ENCODE peak calls at places on chromosome 13, in seven cellular contexts. L is activated naive CD4-positive, alpha-beta T cell; P is small intestine; K is stimulated activated CD4-positive, alpha-beta T cell treated with anti-CD3 and anti-CD28 coated beads, Interleukin-15, amount 100 ng/mL, for 48 hours; V is AG09309; Y is left kidney; R is cerebellum. B is an unnamed sample.

GRCh38 chr13:28494861-28495585 is at the start of gene FLT1:
- DNase-seq in K (no peak), L (no peak), R (peak), Y (peak), V (no peak), P (no peak), B (peak)

GRCh38 chr13:46659413-46660065 is 106.6 kb downstream of the LRCH1 start:
- DNase-seq in K (no peak), V (no peak), Y (no peak), R (no peak), P (peak), L (no peak), B (no peak)

GRCh38 chr13:99288069-99288468 is 19.1 kb downstream of the GPR183 start:
- DNase-seq in R (no peak), V (no peak), K (peak), P (no peak), Y (no peak), L (no peak), B (no peak)

GRCh38 chr13:74206061-74206561 is 71.9 kb upstream of the KLF12 start:
- DNase-seq in P (no peak), V (peak), Y (no peak), R (no peak), K (no peak), L (no peak), B (no peak)

GRCh38 chr13:27979001-27979643 is 9.4 kb downstream of the URAD start:
- DNase-seq in R (no peak), V (no peak), P (peak), L (no peak), K (no peak), Y (no peak), B (no peak)

GRCh38 chr13:23018143-23018542 is 162.6 kb upstream of the SGCG start:
- DNase-seq in R (no peak), L (no peak), K (no peak), Y (no peak), V (no peak), P (no peak), B (no peak)

GRCh38 chr13:106234656-106235055 is 300.8 kb downstream of the EFNB2 start:
- DNase-seq in K (no peak), Y (peak), V (no peak), R (no peak), P (peak), L (no peak), B (no peak)

GRCh38 chr13:85367887-85368286 is 431.3 kb downstream of the SLITRK6 start:
- DNase-seq in R (no peak), L (no peak), Y (no peak), K (no peak), P (no peak), V (no peak), B (no peak)

GRCh38 chr13:113861433-113862030 is 2.3 kb downstream of the GAS6 start:
- DNase-seq in P (no peak), K (no peak), R (no peak), V (no peak), L (no peak), Y (no peak), B (peak)

GRCh38 chr13:48653074-48654054 is at the start of gene CYSLTR2:
- DNase-seq in R (no peak), Y (peak), L (no peak), P (peak), K (no peak), V (no peak), B (no peak)

GRCh38 chr13:92807343-92807742 is 419.3 kb upstream of the GPC6 start:
- DNase-seq in V (no peak), L (no peak), P (no peak), Y (no peak), R (no peak), K (no peak), B (no peak)

GRCh38 chr13:96460571-96460970 is 370.7 kb downstream of the HS6ST3 start:
- DNase-seq in P (no peak), K (no peak), V (no peak), L (no peak), Y (peak), R (no peak), B (no peak)

GRCh38 chr13:99265162-99265822 is 7.1 kb upstream of the GPR18 start:
- DNase-seq in K (peak), R (no peak), V (no peak), L (no peak), P (no peak), Y (no peak), B (no peak)

GRCh38 chr13:95267662-95268369 is 33.4 kb downstream of the ABCC4 start:
- DNase-seq in Y (peak), V (peak), L (no peak), P (no peak), R (no peak), K (no peak), B (no peak)

GRCh38 chr13:40639226-40639681 is 27.2 kb downstream of the FOXO1 start:
- DNase-seq in L (no peak), R (no peak), P (no peak), V (no peak), Y (no peak), K (no peak), B (no peak)

GRCh38 chr13:63124863-63125262 is 1709.2 kb upstream of the PCDH20 start:
- DNase-seq in R (no peak), Y (peak), L (no peak), K (no peak), P (peak), V (no peak), B (no peak)

GRCh38 chr13:41651413-41652068 is 194.2 kb downstream of the RGCC start:
- DNase-seq in L (no peak), R (no peak), V (no peak), Y (no peak), P (no peak), K (no peak), B (no peak)

GRCh38 chr13:100546713-100547405 is 41.7 kb downstream of the GGACT start:
- DNase-seq in V (no peak), P (no peak), L (no peak), Y (no peak), R (no peak), K (no peak), B (no peak)

GRCh38 chr13:70339738-70340137 is 231.5 kb upstream of the KLHL1 start:
- DNase-seq in Y (peak), V (no peak), K (no peak), L (no peak), P (peak), R (no peak), B (no peak)

GRCh38 chr13:42477588-42478190 is 96.3 kb upstream of the TNFSF11 start:
- DNase-seq in P (no peak), V (no peak), R (no peak), Y (no peak), K (no peak), L (no peak), B (no peak)

GRCh38 chr13:113209880-113210421 is 538 bp downstream of the CUL4A start:
- DNase-seq in R (peak), K (peak), V (no peak), Y (peak), P (peak), L (peak), B (peak)

GRCh38 chr13:55577847-55578210 is 1562.9 kb upstream of the PRR20A start:
- DNase-seq in Y (no peak), V (no peak), P (no peak), K (no peak), R (no peak), L (no peak), B (no peak)

GRCh38 chr13:95677564-95678386 is 836 bp downstream of the DNAJC3 start:
- DNase-seq in P (peak), R (no peak), L (no peak), K (no peak), Y (peak), V (no peak), B (no peak)

GRCh38 chr13:98200211-98200878 is 23.3 kb upstream of the RNF113B start:
- DNase-seq in P (no peak), V (no peak), Y (no peak), L (no peak), K (no peak), R (no peak), B (no peak)

GRCh38 chr13:66994097-66994496 is 236.0 kb downstream of the PCDH9 start:
- DNase-seq in V (no peak), Y (peak), P (peak), R (peak), K (no peak), L (no peak), B (peak)

GRCh38 chr13:28503182-28503980 is 8.5 kb upstream of the FLT1 start:
- DNase-seq in K (no peak), R (no peak), L (no peak), P (no peak), V (no peak), Y (no peak), B (no peak)

GRCh38 chr13:111958612-111959395 is 108.1 kb upstream of the SOX1 start:
- DNase-seq in R (no peak), V (no peak), L (no peak), K (no peak), Y (no peak), P (no peak), B (no peak)

GRCh38 chr13:45325806-45326205 is 15.2 kb downstream of the TPT1 start:
- DNase-seq in P (no peak), R (no peak), L (no peak), V (peak), K (no peak), Y (peak), B (no peak)

GRCh38 chr13:54989418-54989817 is 1960.8 kb downstream of the OLFM4 start:
- DNase-seq in R (no peak), L (no peak), V (no peak), K (no peak), P (no peak), Y (no peak), B (no peak)

GRCh38 chr13:39783051-39783450 is 127.6 kb downstream of the COG6 start:
- DNase-seq in Y (no peak), P (no peak), K (no peak), R (no peak), L (no peak), V (no peak), B (no peak)

GRCh38 chr13:32225494-32225931 is 89.7 kb downstream of the ZAR1L start:
- DNase-seq in V (peak), P (no peak), R (no peak), K (no peak), L (no peak), Y (peak), B (no peak)

GRCh38 chr13:31242342-31242741 is 42.6 kb downstream of the B3GLCT start:
- DNase-seq in R (no peak), L (no peak), P (no peak), Y (no peak), V (no peak), K (no peak), B (no peak)

GRCh38 chr13:28655566-28655965 is 3.4 kb upstream of the POMP start:
- DNase-seq in P (no peak), V (peak), R (no peak), K (no peak), Y (no peak), L (no peak), B (no peak)

GRCh38 chr13:111903143-111903542 is 163.8 kb upstream of the SOX1 start:
- DNase-seq in K (no peak), L (no peak), V (no peak), P (no peak), R (no peak), Y (no peak), B (peak)

GRCh38 chr13:42041684-42042035 is 6.8 kb upstream of the DGKH start:
- DNase-seq in K (no peak), R (peak), P (peak), L (no peak), V (no peak), Y (peak), B (no peak)

GRCh38 chr13:95706356-95706755 is 29.4 kb downstream of the DNAJC3 start:
- DNase-seq in P (no peak), L (no peak), K (no peak), R (no peak), V (no peak), Y (no peak), B (no peak)

GRCh38 chr13:45812599-45813372 is 38.8 kb downstream of the SIAH3 start:
- DNase-seq in V (no peak), Y (no peak), R (no peak), P (no peak), K (no peak), L (no peak), B (peak)

B was measured in type B pancreatic cell.